ENCODE peak calls at places on chromosome 17, in five cellular contexts. One of them, this sample, is unnamed.

GRCh38 chr17:60435244-60436170 is 13.2 kb downstream of the CHCT1 start:
- DNase-seq in heart left ventricle: peak; percentile 73
- DNase-seq in putamen: peak; percentile 90
- DNase-seq in activated naive CD4-positive, alpha-beta T cell: no peak
- DNase-seq in psoas muscle: peak; percentile 82
- DNase-seq in this sample: peak; percentile 35

GRCh38 chr17:14575349-14575966 is 274.6 kb downstream of the HS3ST3B1 start:
- DNase-seq in heart left ventricle: no peak
- DNase-seq in psoas muscle: no peak
- DNase-seq in putamen: no peak
- DNase-seq in activated naive CD4-positive, alpha-beta T cell: no peak
- DNase-seq in this sample: no peak

GRCh38 chr17:80146121-80147034 is 550 bp downstream of the EIF4A3 start:
- DNase-seq in activated naive CD4-positive, alpha-beta T cell: no peak
- DNase-seq in heart left ventricle: no peak
- DNase-seq in psoas muscle: no peak
- DNase-seq in putamen: peak; percentile 31
- DNase-seq in this sample: no peak

GRCh38 chr17:77465358-77466041 is 324.7 kb downstream of the SEC14L1 start:
- DNase-seq in activated naive CD4-positive, alpha-beta T cell: no peak
- DNase-seq in heart left ventricle: peak; percentile 70
- DNase-seq in psoas muscle: no peak
- DNase-seq in putamen: no peak
- DNase-seq in this sample: peak; percentile 63

GRCh38 chr17:28057731-28058246 is 15.3 kb downstream of the NLK start:
- DNase-seq in heart left ventricle: no peak
- DNase-seq in activated naive CD4-positive, alpha-beta T cell: no peak
- DNase-seq in putamen: no peak
- DNase-seq in psoas muscle: no peak
- DNase-seq in this sample: no peak

GRCh38 chr17:43772877-43773648 is 5.7 kb downstream of the DUSP3 start:
- DNase-seq in heart left ventricle: peak; percentile 39
- DNase-seq in activated naive CD4-positive, alpha-beta T cell: no peak
- DNase-seq in psoas muscle: peak; percentile 69
- DNase-seq in putamen: no peak
- DNase-seq in this sample: no peak

GRCh38 chr17:14299261-14300093 is 1.4 kb upstream of the HS3ST3B1 start:
- DNase-seq in heart left ventricle: no peak
- DNase-seq in activated naive CD4-positive, alpha-beta T cell: no peak
- DNase-seq in putamen: no peak
- DNase-seq in psoas muscle: no peak
- DNase-seq in this sample: no peak

GRCh38 chr17:75778861-75779249 is 5.8 kb upstream of the UNK start:
- DNase-seq in activated naive CD4-positive, alpha-beta T cell: peak; percentile 69
- DNase-seq in heart left ventricle: no peak
- DNase-seq in psoas muscle: no peak
- DNase-seq in putamen: no peak
- DNase-seq in this sample: no peak

GRCh38 chr17:8957721-8958120 is 7.8 kb downstream of the PIK3R5 start:
- DNase-seq in putamen: no peak
- DNase-seq in activated naive CD4-positive, alpha-beta T cell: no peak
- DNase-seq in heart left ventricle: no peak
- DNase-seq in psoas muscle: no peak
- DNase-seq in this sample: no peak

GRCh38 chr17:82734987-82735866 is at the start of gene FN3K:
- DNase-seq in activated naive CD4-positive, alpha-beta T cell: no peak
- DNase-seq in heart left ventricle: peak; percentile 80
- DNase-seq in putamen: peak; percentile 79
- DNase-seq in psoas muscle: peak; percentile 83
- DNase-seq in this sample: no peak

GRCh38 chr17:79925242-79925957 is 86.2 kb upstream of the CBX4 start:
- DNase-seq in psoas muscle: peak; percentile 93
- DNase-seq in heart left ventricle: peak; percentile 57
- DNase-seq in activated naive CD4-positive, alpha-beta T cell: no peak
- DNase-seq in putamen: peak; percentile 50
- DNase-seq in this sample: no peak

GRCh38 chr17:41965694-41966375 is 760 bp upstream of the CNP start:
- DNase-seq in psoas muscle: peak; percentile 70
- DNase-seq in heart left ventricle: peak; percentile 49
- DNase-seq in activated naive CD4-positive, alpha-beta T cell: peak; percentile 16
- DNase-seq in putamen: no peak
- DNase-seq in this sample: peak; percentile 49

GRCh38 chr17:34133350-34133749 is 121.7 kb upstream of the CCL2 start:
- DNase-seq in heart left ventricle: peak; percentile 52
- DNase-seq in psoas muscle: no peak
- DNase-seq in activated naive CD4-positive, alpha-beta T cell: no peak
- DNase-seq in putamen: no peak
- DNase-seq in this sample: no peak

GRCh38 chr17:36485805-36486203 is 677 bp upstream of the ZNHIT3 start:
- DNase-seq in putamen: no peak
- DNase-seq in activated naive CD4-positive, alpha-beta T cell: no peak
- DNase-seq in psoas muscle: no peak
- DNase-seq in heart left ventricle: no peak
- DNase-seq in this sample: no peak

GRCh38 chr17:77481476-77482374 is 341.0 kb downstream of the SEC14L1 start:
- DNase-seq in putamen: no peak
- DNase-seq in psoas muscle: no peak
- DNase-seq in heart left ventricle: no peak
- DNase-seq in activated naive CD4-positive, alpha-beta T cell: no peak
- DNase-seq in this sample: no peak

GRCh38 chr17:70913086-70913485 is 743.8 kb downstream of the KCNJ2 start:
- DNase-seq in psoas muscle: no peak
- DNase-seq in putamen: no peak
- DNase-seq in heart left ventricle: no peak
- DNase-seq in activated naive CD4-positive, alpha-beta T cell: no peak
- DNase-seq in this sample: no peak

GRCh38 chr17:72087876-72088275 is 32.9 kb upstream of the SOX9 start:
- DNase-seq in heart left ventricle: no peak
- DNase-seq in putamen: no peak
- DNase-seq in psoas muscle: no peak
- DNase-seq in activated naive CD4-positive, alpha-beta T cell: no peak
- DNase-seq in this sample: no peak

GRCh38 chr17:81461607-81462500 is 50.7 kb downstream of the ACTG1 start:
- DNase-seq in putamen: no peak
- DNase-seq in psoas muscle: no peak
- DNase-seq in heart left ventricle: no peak
- DNase-seq in activated naive CD4-positive, alpha-beta T cell: no peak
- DNase-seq in this sample: no peak

GRCh38 chr17:48497103-48497502 is 33.7 kb downstream of the HOXB1 start:
- DNase-seq in psoas muscle: no peak
- DNase-seq in putamen: no peak
- DNase-seq in activated naive CD4-positive, alpha-beta T cell: no peak
- DNase-seq in heart left ventricle: no peak
- DNase-seq in this sample: no peak

GRCh38 chr17:11598274-11599221 is at the start of gene DNAH9:
- DNase-seq in activated naive CD4-positive, alpha-beta T cell: no peak
- DNase-seq in psoas muscle: peak; percentile 94
- DNase-seq in putamen: peak; percentile 92
- DNase-seq in heart left ventricle: peak; percentile 94
- DNase-seq in this sample: no peak

GRCh38 chr17:60311936-60312335 is 80.0 kb downstream of the USP32 start:
- DNase-seq in psoas muscle: no peak
- DNase-seq in activated naive CD4-positive, alpha-beta T cell: no peak
- DNase-seq in putamen: no peak
- DNase-seq in heart left ventricle: no peak
- DNase-seq in this sample: no peak

GRCh38 chr17:78642707-78643106 is 65.5 kb upstream of the DNAH17 start:
- DNase-seq in putamen: no peak
- DNase-seq in heart left ventricle: no peak
- DNase-seq in activated naive CD4-positive, alpha-beta T cell: no peak
- DNase-seq in psoas muscle: no peak
- DNase-seq in this sample: no peak

GRCh38 chr17:63635313-63635712 is 13.1 kb downstream of the MAP3K3 start:
- DNase-seq in putamen: no peak
- DNase-seq in heart left ventricle: no peak
- DNase-seq in activated naive CD4-positive, alpha-beta T cell: no peak
- DNase-seq in psoas muscle: no peak
- DNase-seq in this sample: no peak

GRCh38 chr17:6775871-6776405 is at the start of gene FBXO39:
- DNase-seq in heart left ventricle: no peak
- DNase-seq in psoas muscle: no peak
- DNase-seq in putamen: no peak
- DNase-seq in activated naive CD4-positive, alpha-beta T cell: no peak
- DNase-seq in this sample: no peak

GRCh38 chr17:49383048-49383447 is 21.0 kb upstream of the ZNF652 start:
- DNase-seq in putamen: no peak
- DNase-seq in activated naive CD4-positive, alpha-beta T cell: no peak
- DNase-seq in psoas muscle: no peak
- DNase-seq in heart left ventricle: no peak
- DNase-seq in this sample: no peak

GRCh38 chr17:41483531-41483930 is 2.6 kb upstream of the KRT35 start:
- DNase-seq in putamen: no peak
- DNase-seq in psoas muscle: no peak
- DNase-seq in heart left ventricle: no peak
- DNase-seq in activated naive CD4-positive, alpha-beta T cell: no peak
- DNase-seq in this sample: no peak

GRCh38 chr17:78412403-78412802 is 34.0 kb downstream of the PGS1 start:
- DNase-seq in psoas muscle: no peak
- DNase-seq in putamen: no peak
- DNase-seq in heart left ventricle: no peak
- DNase-seq in activated naive CD4-positive, alpha-beta T cell: no peak
- DNase-seq in this sample: peak; percentile 19

GRCh38 chr17:10428781-10429180 is 7.0 kb upstream of the MYH8 start:
- DNase-seq in heart left ventricle: no peak
- DNase-seq in activated naive CD4-positive, alpha-beta T cell: no peak
- DNase-seq in psoas muscle: no peak
- DNase-seq in putamen: no peak
- DNase-seq in this sample: no peak

GRCh38 chr17:5516060-5516792 is 29.9 kb downstream of the MIS12 start:
- DNase-seq in activated naive CD4-positive, alpha-beta T cell: no peak
- DNase-seq in heart left ventricle: no peak
- DNase-seq in psoas muscle: no peak
- DNase-seq in putamen: no peak
- DNase-seq in this sample: no peak

GRCh38 chr17:17462048-17462824 is 14.6 kb upstream of the MED9 start:
- DNase-seq in psoas muscle: no peak
- DNase-seq in heart left ventricle: no peak
- DNase-seq in activated naive CD4-positive, alpha-beta T cell: no peak
- DNase-seq in putamen: no peak
- DNase-seq in this sample: no peak

GRCh38 chr17:8253801-8254200 is 4.7 kb downstream of the PFAS start:
- DNase-seq in putamen: no peak
- DNase-seq in psoas muscle: no peak
- DNase-seq in heart left ventricle: peak; percentile 39
- DNase-seq in activated naive CD4-positive, alpha-beta T cell: no peak
- DNase-seq in this sample: no peak